ENCODE peak calls at places on chromosomes 13 and 19, in four cellular contexts. One of them, this sample, is unnamed.

GRCh38 chr13:42396901-42397670 is 125.1 kb downstream of the AKAP11 start:
- DNase-seq in HCT116: no peak
- DNase-seq in endothelial cell of umbilical vein: no peak
- DNase-seq in GM23338: no peak
- DNase-seq in this sample: no peak

GRCh38 chr19:38229585-38230073 is 5.6 kb upstream of the DPF1 start:
- DNase-seq in HCT116: peak; percentile 85
- DNase-seq in GM23338: peak; percentile 79
- DNase-seq in endothelial cell of umbilical vein: peak; percentile 77
- DNase-seq in this sample: no peak

GRCh38 chr13:77330009-77330471 is 3.1 kb upstream of the MYCBP2 start:
- DNase-seq in GM23338: no peak
- DNase-seq in HCT116: no peak
- DNase-seq in endothelial cell of umbilical vein: peak; percentile 75
- DNase-seq in this sample: no peak

GRCh38 chr19:56139847-56140582 is 1.1 kb upstream of the ZNF444 start:
- DNase-seq in HCT116: no peak
- DNase-seq in endothelial cell of umbilical vein: no peak
- DNase-seq in GM23338: no peak
- DNase-seq in this sample: no peak

GRCh38 chr13:36088001-36088400 is 43.2 kb downstream of the DCLK1 start:
- DNase-seq in endothelial cell of umbilical vein: no peak
- DNase-seq in HCT116: no peak
- DNase-seq in GM23338: no peak
- DNase-seq in this sample: no peak

GRCh38 chr13:110307697-110308376 is 753 bp downstream of the COL4A2 start:
- DNase-seq in HCT116: no peak
- DNase-seq in endothelial cell of umbilical vein: peak; percentile 60
- DNase-seq in GM23338: peak; percentile 43
- DNase-seq in this sample: peak; percentile 17

GRCh38 chr13:28467886-28468519 is 26.9 kb downstream of the FLT1 start:
- DNase-seq in endothelial cell of umbilical vein: no peak
- DNase-seq in GM23338: no peak
- DNase-seq in HCT116: no peak
- DNase-seq in this sample: no peak

GRCh38 chr19:7505682-7506384 is 10.1 kb upstream of the ZNF358 start:
- DNase-seq in HCT116: no peak
- DNase-seq in endothelial cell of umbilical vein: no peak
- DNase-seq in GM23338: peak; percentile 80
- DNase-seq in this sample: no peak

GRCh38 chr13:40982772-40983171 is 36.3 kb downstream of the ELF1 start:
- DNase-seq in HCT116: no peak
- DNase-seq in endothelial cell of umbilical vein: peak; percentile 95
- DNase-seq in GM23338: no peak
- DNase-seq in this sample: no peak

GRCh38 chr19:29492761-29493160 is 33.0 kb upstream of the VSTM2B start:
- DNase-seq in endothelial cell of umbilical vein: no peak
- DNase-seq in GM23338: no peak
- DNase-seq in HCT116: no peak
- DNase-seq in this sample: no peak

GRCh38 chr13:99995503-99996176 is 14.1 kb downstream of the ZIC2 start:
- DNase-seq in GM23338: peak; percentile 74
- DNase-seq in endothelial cell of umbilical vein: peak; percentile 55
- DNase-seq in HCT116: no peak
- DNase-seq in this sample: no peak

GRCh38 chr19:15869109-15869555 is 28.7 kb downstream of the CYP4F2 start:
- DNase-seq in GM23338: peak; percentile 46
- DNase-seq in endothelial cell of umbilical vein: peak; percentile 24
- DNase-seq in HCT116: peak; percentile 71
- DNase-seq in this sample: no peak
- TF ChIP-seq CTCF in GM23338: peak; percentile 39
- TF ChIP-seq CTCF in endothelial cell of umbilical vein: peak; percentile 32
- TF ChIP-seq CTCF in HCT116: peak; percentile 55
- TF ChIP-seq CTCF in this sample: peak; percentile 53

GRCh38 chr13:46168818-46169217 is 13.2 kb downstream of the LCP1 start:
- DNase-seq in GM23338: no peak
- DNase-seq in endothelial cell of umbilical vein: no peak
- DNase-seq in HCT116: no peak
- DNase-seq in this sample: no peak

GRCh38 chr13:46170687-46171086 is 11.3 kb downstream of the LCP1 start:
- DNase-seq in endothelial cell of umbilical vein: no peak
- DNase-seq in HCT116: no peak
- DNase-seq in GM23338: peak; percentile 44
- DNase-seq in this sample: no peak

GRCh38 chr13:46171739-46172138 is 10.2 kb downstream of the LCP1 start:
- DNase-seq in HCT116: no peak
- DNase-seq in endothelial cell of umbilical vein: no peak
- DNase-seq in GM23338: no peak
- DNase-seq in this sample: no peak

GRCh38 chr13:46171223-46171622 is 10.8 kb downstream of the LCP1 start:
- DNase-seq in HCT116: no peak
- DNase-seq in GM23338: no peak
- DNase-seq in endothelial cell of umbilical vein: no peak
- DNase-seq in this sample: no peak

GRCh38 chr13:46170268-46170667 is 11.7 kb downstream of the LCP1 start:
- DNase-seq in GM23338: peak; percentile 34
- DNase-seq in HCT116: no peak
- DNase-seq in endothelial cell of umbilical vein: no peak
- DNase-seq in this sample: no peak
- H3K4me1 ChIP-seq in GM23338: peaks cover 10% of the 10 kb centered on the region
- H3K4me1 ChIP-seq in HCT116: no peaks in the 10 kb centered on the region
- H3K4me1 ChIP-seq in endothelial cell of umbilical vein: no peaks in the 10 kb centered on the region
- H3K4me1 ChIP-seq in this sample: no peaks in the 10 kb centered on the region

GRCh38 chr19:12840091-12841079 is 2.1 kb downstream of the MAST1 start:
- DNase-seq in GM23338: peak; percentile 98
- DNase-seq in endothelial cell of umbilical vein: peak; percentile 36
- DNase-seq in HCT116: peak; percentile 93
- DNase-seq in this sample: peak; percentile 44
- TF ChIP-seq POLR2AphosphoS5 in GM23338: no peak
- TF ChIP-seq POLR2AphosphoS5 in endothelial cell of umbilical vein: no peak
- TF ChIP-seq POLR2AphosphoS5 in HCT116: no peak
- TF ChIP-seq POLR2AphosphoS5 in this sample: no peak

GRCh38 chr19:44905437-44906160 is at the start of gene APOE:
- DNase-seq in endothelial cell of umbilical vein: no peak
- DNase-seq in HCT116: no peak
- DNase-seq in GM23338: peak; percentile 91
- DNase-seq in this sample: peak; percentile 43

GRCh38 chr19:44907613-44908012 is 2.0 kb downstream of the APOE start:
- DNase-seq in GM23338: no peak
- DNase-seq in HCT116: no peak
- DNase-seq in endothelial cell of umbilical vein: no peak
- DNase-seq in this sample: no peak

GRCh38 chr19:44903602-44904425 is 1.8 kb upstream of the APOE start:
- DNase-seq in HCT116: no peak
- DNase-seq in GM23338: peak; percentile 80
- DNase-seq in endothelial cell of umbilical vein: peak; percentile 73
- DNase-seq in this sample: peak; percentile 70

GRCh38 chr19:44903216-44903601 is 2.4 kb upstream of the APOE start:
- DNase-seq in GM23338: no peak
- DNase-seq in endothelial cell of umbilical vein: no peak
- DNase-seq in HCT116: no peak
- DNase-seq in this sample: no peak

DNA sequence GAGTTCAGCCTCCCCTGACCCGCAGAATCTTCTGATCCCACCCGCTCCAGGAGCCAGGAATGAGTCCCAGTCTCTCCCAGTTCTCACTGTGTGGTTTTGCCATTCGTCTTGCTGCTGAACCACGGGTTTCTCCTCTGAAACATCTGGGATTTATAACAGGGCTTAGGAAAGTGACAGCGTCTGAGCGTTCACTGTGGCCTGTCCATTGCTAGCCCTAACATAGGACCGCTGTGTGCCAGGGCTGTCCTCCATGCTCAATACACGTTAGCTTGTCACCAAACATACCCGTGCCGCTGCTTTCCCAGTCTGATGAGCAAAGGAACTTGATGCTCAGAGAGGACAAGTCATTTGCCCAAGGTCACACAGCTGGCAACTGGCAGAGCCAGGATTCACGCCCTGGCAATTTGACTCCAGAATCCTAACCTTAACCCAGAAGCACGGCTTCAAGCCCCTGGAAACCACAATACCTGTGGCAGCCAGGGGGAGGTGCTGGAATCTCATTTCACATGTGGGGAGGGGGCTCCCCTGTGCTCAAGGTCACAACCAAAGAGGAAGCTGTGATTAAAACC is 1.1 kb upstream of the APOE start:
- DNase-seq in endothelial cell of umbilical vein: no peak
- DNase-seq in GM23338: peak; percentile 79
- DNase-seq in HCT116: no peak
- DNase-seq in this sample: no peak
- TF ChIP-seq CTCF in endothelial cell of umbilical vein: peak; percentile 11
- TF ChIP-seq CTCF in GM23338: peak; percentile 73
- TF ChIP-seq CTCF in HCT116: peak; percentile 14
- TF ChIP-seq CTCF in this sample: no peak

GRCh38 chr19:13012390-13012689 is 17.1 kb downstream of the NFIX start:
- DNase-seq in GM23338: no peak
- DNase-seq in endothelial cell of umbilical vein: no peak
- DNase-seq in HCT116: no peak
- DNase-seq in this sample: no peak

GRCh38 chr19:13014101-13014920 is 19.0 kb downstream of the NFIX start:
- DNase-seq in HCT116: no peak
- DNase-seq in GM23338: peak; percentile 70
- DNase-seq in endothelial cell of umbilical vein: no peak
- DNase-seq in this sample: no peak

GRCh38 chr19:13011653-13012389 is 16.5 kb downstream of the NFIX start:
- DNase-seq in HCT116: no peak
- DNase-seq in endothelial cell of umbilical vein: no peak
- DNase-seq in GM23338: peak; percentile 78
- DNase-seq in this sample: no peak

GRCh38 chr19:13013649-13014048 is 18.4 kb downstream of the NFIX start:
- DNase-seq in endothelial cell of umbilical vein: no peak
- DNase-seq in HCT116: no peak
- DNase-seq in GM23338: no peak
- DNase-seq in this sample: no peak

DNA sequence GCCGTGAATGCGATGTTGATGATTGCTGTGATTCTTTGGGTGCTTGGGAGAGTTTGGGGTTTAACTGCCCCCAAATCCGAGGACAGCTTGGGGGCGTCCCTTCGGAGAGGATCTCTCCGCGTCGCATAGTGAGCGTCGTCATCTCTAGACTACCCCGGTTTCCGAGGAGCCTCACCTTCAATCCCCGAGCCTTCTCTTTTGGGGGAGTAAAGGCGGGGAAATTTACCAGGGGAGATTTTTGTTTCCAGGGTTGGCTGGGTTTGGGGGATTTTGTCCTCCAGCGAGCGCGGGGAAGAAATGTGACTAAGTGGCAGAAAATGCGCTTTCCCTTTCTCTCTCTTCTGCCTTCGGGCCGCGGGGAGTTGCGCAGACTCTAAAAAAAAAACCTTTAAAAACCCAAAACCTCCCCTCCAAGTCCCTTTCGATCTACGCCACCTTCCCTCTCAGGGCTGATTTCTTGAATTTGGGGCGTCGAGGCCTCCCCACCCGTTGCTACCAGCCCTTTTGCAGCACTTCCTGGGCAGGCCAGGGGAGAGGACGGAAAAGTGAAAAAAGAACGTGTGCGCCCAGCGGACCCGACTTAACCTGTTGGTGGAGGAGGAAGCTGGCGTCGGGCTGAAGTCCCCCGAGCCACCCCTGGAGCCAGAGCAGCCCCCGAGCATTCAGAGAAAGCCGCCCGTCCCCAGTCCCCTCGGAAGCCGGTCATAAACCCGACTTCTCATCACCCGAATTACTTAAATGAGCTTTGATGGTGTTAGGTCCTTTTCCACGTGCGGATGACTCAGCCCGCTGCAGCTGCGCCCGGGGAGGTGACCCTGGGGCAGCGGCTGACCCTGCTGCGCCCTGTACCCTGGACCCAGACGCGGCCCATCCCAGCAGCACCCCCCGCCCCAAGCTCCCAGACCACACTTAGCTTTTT is 17.7 kb downstream of the NFIX start:
- DNase-seq in endothelial cell of umbilical vein: peak; percentile 11
- DNase-seq in HCT116: no peak
- DNase-seq in GM23338: peak; percentile 68
- DNase-seq in this sample: no peak
- H3K4me1 ChIP-seq in endothelial cell of umbilical vein: no peaks in the 10 kb centered on the region
- H3K4me1 ChIP-seq in HCT116: peaks cover 16% of the 10 kb centered on the region
- H3K4me1 ChIP-seq in GM23338: peaks cover 77% of the 10 kb centered on the region
- H3K4me1 ChIP-seq in this sample: peaks cover 25% of the 10 kb centered on the region